ENCODE peak calls at places on chromosomes 13 and 19, in eight cellular contexts. I is retinal pigment epithelial cell, P is uterus, A is AG10803, S is upper lobe of right lung, L is astrocyte of the cerebellum, R is stomach, H is transverse colon. N is an unnamed sample.
A peak's percentile ranks its signal among the peaks of the same experiment; 100 is the strongest.

GRCh38 chr19:45164577-45165335 is 4.0 kb upstream of the NKPD1 start:
- DNase-seq in S (peak; percentile 89), P (peak; percentile 34), I (no peak), L (no peak), A (peak; percentile 61), H (peak; percentile 79), R (peak; percentile 82), N (no peak)

GRCh38 chr19:19539738-19540703 is 2.0 kb downstream of the CILP2 start:
- DNase-seq in H (peak; percentile 72), A (peak; percentile 57), R (peak; percentile 69), L (no peak), I (no peak), P (peak; percentile 33), S (peak; percentile 84), N (no peak)

GRCh38 chr13:75550159-75550567 is 572 bp downstream of the UCHL3 start:
- DNase-seq in I (no peak), L (peak; percentile 53), A (peak; percentile 62), H (peak; percentile 41), P (peak; percentile 27), R (no peak), S (no peak), N (no peak)

GRCh38 chr13:101127741-101128353 is 288.5 kb downstream of the NALCN start:
- DNase-seq in R (no peak), S (no peak), P (no peak), A (peak; percentile 41), H (no peak), I (no peak), L (peak; percentile 49), N (no peak)

GRCh38 chr13:64347662-64348061 is 2882.5 kb downstream of the PCDH9 start:
- DNase-seq in L (no peak), R (no peak), H (no peak), P (no peak), A (no peak), I (peak; percentile 23), S (no peak), N (no peak)

GRCh38 chr19:43936219-43936618 is 1.1 kb upstream of the ZNF45 start:
- DNase-seq in S (no peak), H (no peak), R (no peak), L (no peak), P (no peak), A (no peak), I (no peak), N (no peak)

GRCh38 chr13:102847272-102848234 is 1.7 kb downstream of the ERCC5 start:
- DNase-seq in L (no peak), A (peak; percentile 54), I (no peak), H (no peak), P (no peak), S (no peak), R (no peak), N (no peak)

GRCh38 chr19:49676136-49676689 is 858 bp upstream of the PRMT1 start:
- DNase-seq in A (peak; percentile 95), P (peak; percentile 93), L (peak; percentile 89), I (peak; percentile 87), S (peak; percentile 90), R (peak; percentile 84), H (peak; percentile 90), N (peak; percentile 93)

GRCh38 chr13:79197933-79198332 is 208.1 kb downstream of the RBM26 start:
- DNase-seq in A (no peak), R (no peak), L (no peak), I (no peak), P (no peak), S (no peak), H (no peak), N (no peak)

GRCh38 chr13:64538711-64539110 is 2691.4 kb downstream of the PCDH9 start:
- DNase-seq in R (no peak), L (no peak), P (no peak), I (no peak), A (no peak), H (no peak), S (no peak), N (no peak)

GRCh38 chr13:110294146-110294545 is 12.8 kb downstream of the COL4A1 start:
- DNase-seq in H (no peak), A (peak; percentile 98), I (no peak), P (no peak), R (no peak), L (no peak), S (no peak), N (no peak)

GRCh38 chr13:99796175-99796819 is 175.3 kb downstream of the ZIC5 start:
- DNase-seq in R (no peak), P (no peak), I (no peak), S (no peak), L (peak; percentile 51), A (peak; percentile 24), H (no peak), N (no peak)

GRCh38 chr19:3370728-3371591 is 4.6 kb downstream of the NFIC start:
- DNase-seq in P (no peak), A (no peak), R (no peak), L (no peak), H (no peak), S (no peak), I (no peak), N (no peak)

GRCh38 chr19:31533114-31533513 is 183.9 kb upstream of the TSHZ3 start:
- DNase-seq in P (no peak), A (no peak), S (no peak), R (no peak), H (no peak), I (no peak), L (no peak), N (no peak)

GRCh38 chr13:44758595-44759221 is 182.6 kb upstream of the TSC22D1 start:
- DNase-seq in I (no peak), H (peak; percentile 20), P (no peak), R (no peak), A (peak; percentile 76), L (peak; percentile 73), S (no peak), N (no peak)

GRCh38 chr19:46727036-46727501 is 10.2 kb upstream of the PRKD2 start:
- DNase-seq in P (no peak), R (no peak), L (no peak), S (peak; percentile 64), H (no peak), A (no peak), I (no peak), N (no peak)

GRCh38 chr13:98879127-98879520 is 98.7 kb downstream of the DOCK9 start:
- DNase-seq in S (no peak), I (no peak), L (no peak), P (no peak), R (no peak), A (no peak), H (no peak), N (no peak)

GRCh38 chr13:113774177-113775107 is 15.4 kb downstream of the TMEM255B start:
- DNase-seq in R (peak; percentile 15), A (peak; percentile 39), P (no peak), S (peak; percentile 4), H (no peak), I (no peak), L (no peak), N (no peak)

GRCh38 chr19:16293133-16294085 is 31.2 kb upstream of the KLF2 start:
- DNase-seq in I (no peak), L (peak; percentile 79), R (peak; percentile 66), A (peak; percentile 97), P (peak; percentile 98), S (peak; percentile 68), H (peak; percentile 66), N (no peak)

GRCh38 chr13:67353891-67354459 is 123.8 kb upstream of the PCDH9 start:
- DNase-seq in I (no peak), P (no peak), L (no peak), A (peak; percentile 0), S (no peak), R (no peak), H (no peak), N (no peak)

GRCh38 chr19:29945017-29945416 is 3.0 kb downstream of the URI1 start:
- DNase-seq in P (no peak), I (no peak), S (no peak), A (no peak), L (no peak), R (no peak), H (no peak), N (no peak)
- TF ChIP-seq CTCF in P (no peak), I (no peak), S (no peak), A (no peak), L (no peak), R (no peak), H (no peak), N (no peak)

GRCh38 chr13:107210216-107211010 is 642.5 kb upstream of the ARGLU1 start:
- DNase-seq in I (no peak), R (no peak), A (peak; percentile 51), H (no peak), S (no peak), P (no peak), L (no peak), N (no peak)
- H3K4me3 ChIP-seq in I (no peak overlapping the region), R (no peak overlapping the region), A (peak overlapping the region; percentile 3), H (peak overlapping the region; percentile 5), S (peak overlapping the region; percentile 21), P (peak overlapping the region; percentile 2), L (no peak overlapping the region), N (no peak overlapping the region)

DNA sequence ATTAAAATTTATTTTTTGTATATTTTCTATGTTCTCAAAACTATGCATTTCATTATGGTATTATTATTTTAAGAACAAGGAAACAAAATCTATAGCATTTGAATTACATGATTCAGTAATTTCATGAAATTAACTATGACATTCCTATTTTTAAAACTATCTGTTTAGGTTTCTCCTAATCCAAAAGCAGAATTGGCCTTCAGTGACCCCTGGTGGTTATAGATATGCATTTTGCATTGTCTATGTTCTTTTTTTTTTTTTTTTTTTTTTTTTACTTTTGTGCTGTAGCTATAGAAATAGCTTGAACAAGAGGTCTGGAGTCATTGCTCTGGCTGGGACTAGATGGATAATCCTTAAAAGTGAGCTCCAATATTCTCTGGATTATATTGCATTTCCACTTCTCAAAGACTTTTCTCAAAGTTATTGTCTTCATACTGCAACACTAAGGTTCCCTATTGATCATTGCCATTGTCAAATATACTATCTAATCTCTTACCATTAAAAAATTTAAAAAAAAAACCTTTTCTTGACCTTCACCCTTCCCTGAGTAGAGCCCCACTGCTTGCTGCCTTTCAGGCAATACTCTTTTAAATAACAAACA is 15.9 kb upstream of the DNAJC3 start:
- DNase-seq in R (no peak), S (no peak), P (no peak), A (peak; percentile 54), I (no peak), L (no peak), H (no peak), N (no peak)
- TF ChIP-seq CTCF in R (no peak), S (peak; percentile 57), P (peak; percentile 21), A (peak; percentile 80), I (peak; percentile 67), L (peak; percentile 53), H (peak; percentile 57), N (peak; percentile 67)

GRCh38 chr19:14152713-14153112 is 16.3 kb upstream of the ASF1B start:
- DNase-seq in L (no peak), P (no peak), S (no peak), H (no peak), I (no peak), R (no peak), A (no peak), N (no peak)

GRCh38 chr19:14156971-14157717 is 20.8 kb upstream of the ASF1B start:
- DNase-seq in H (no peak), R (no peak), S (no peak), A (no peak), I (no peak), L (no peak), P (no peak), N (no peak)

GRCh38 chr19:14156122-14156521 is 19.7 kb upstream of the ASF1B start:
- DNase-seq in R (no peak), A (no peak), S (no peak), I (no peak), P (no peak), H (no peak), L (no peak), N (no peak)

GRCh38 chr19:14158276-14159023 is 22.1 kb upstream of the ASF1B start:
- DNase-seq in A (no peak), L (no peak), R (no peak), S (no peak), I (no peak), P (no peak), H (no peak), N (no peak)

GRCh38 chr19:14155371-14155770 is 19.0 kb upstream of the ASF1B start:
- DNase-seq in H (no peak), S (no peak), I (no peak), R (no peak), P (no peak), A (no peak), L (no peak), N (no peak)
- H3K4me3 ChIP-seq in H (no peak overlapping the region), S (no peak overlapping the region), I (no peak overlapping the region), R (no peak overlapping the region), P (no peak overlapping the region), A (no peak overlapping the region), L (no peak overlapping the region), N (no peak overlapping the region)